ENCODE peak calls at places on chromosomes 5 and 9, in four cellular contexts. U, F, D and S are unnamed samples. For H3K4me1, the result is how much of the 10 kb centered on the place peaks cover.

GRCh38 chr9:82682431-82682830 is 380.5 kb downstream of the RASEF start:
- DNase-seq in D (no peak), U (no peak), F (no peak), S (no peak)

GRCh38 chr5:16812448-16812847 is 123.6 kb downstream of the MYO10 start:
- DNase-seq in F (peak), D (no peak), U (no peak), S (no peak)

GRCh38 chr5:137738947-137739346 is 3.1 kb upstream of the KLHL3 start:
- DNase-seq in F (no peak), U (no peak), D (no peak), S (no peak)

GRCh38 chr9:36080519-36080918 is 43.8 kb downstream of the RECK start:
- DNase-seq in F (no peak), U (no peak), D (no peak), S (no peak)

GRCh38 chr9:19485193-19485592 is 76.4 kb downstream of the ACER2 start:
- DNase-seq in D (no peak), U (no peak), F (no peak), S (no peak)

GRCh38 chr9:17082343-17082742 is 52.5 kb upstream of the CNTLN start:
- DNase-seq in D (no peak), U (peak), F (peak), S (no peak)

GRCh38 chr5:173913686-173914321 is 25.7 kb downstream of the CPEB4 start:
- DNase-seq in U (no peak), F (no peak), D (no peak), S (no peak)

GRCh38 chr9:69019808-69020207 is 5.9 kb upstream of the PRKACG start:
- DNase-seq in U (no peak), F (no peak), D (no peak), S (no peak)

DNA sequence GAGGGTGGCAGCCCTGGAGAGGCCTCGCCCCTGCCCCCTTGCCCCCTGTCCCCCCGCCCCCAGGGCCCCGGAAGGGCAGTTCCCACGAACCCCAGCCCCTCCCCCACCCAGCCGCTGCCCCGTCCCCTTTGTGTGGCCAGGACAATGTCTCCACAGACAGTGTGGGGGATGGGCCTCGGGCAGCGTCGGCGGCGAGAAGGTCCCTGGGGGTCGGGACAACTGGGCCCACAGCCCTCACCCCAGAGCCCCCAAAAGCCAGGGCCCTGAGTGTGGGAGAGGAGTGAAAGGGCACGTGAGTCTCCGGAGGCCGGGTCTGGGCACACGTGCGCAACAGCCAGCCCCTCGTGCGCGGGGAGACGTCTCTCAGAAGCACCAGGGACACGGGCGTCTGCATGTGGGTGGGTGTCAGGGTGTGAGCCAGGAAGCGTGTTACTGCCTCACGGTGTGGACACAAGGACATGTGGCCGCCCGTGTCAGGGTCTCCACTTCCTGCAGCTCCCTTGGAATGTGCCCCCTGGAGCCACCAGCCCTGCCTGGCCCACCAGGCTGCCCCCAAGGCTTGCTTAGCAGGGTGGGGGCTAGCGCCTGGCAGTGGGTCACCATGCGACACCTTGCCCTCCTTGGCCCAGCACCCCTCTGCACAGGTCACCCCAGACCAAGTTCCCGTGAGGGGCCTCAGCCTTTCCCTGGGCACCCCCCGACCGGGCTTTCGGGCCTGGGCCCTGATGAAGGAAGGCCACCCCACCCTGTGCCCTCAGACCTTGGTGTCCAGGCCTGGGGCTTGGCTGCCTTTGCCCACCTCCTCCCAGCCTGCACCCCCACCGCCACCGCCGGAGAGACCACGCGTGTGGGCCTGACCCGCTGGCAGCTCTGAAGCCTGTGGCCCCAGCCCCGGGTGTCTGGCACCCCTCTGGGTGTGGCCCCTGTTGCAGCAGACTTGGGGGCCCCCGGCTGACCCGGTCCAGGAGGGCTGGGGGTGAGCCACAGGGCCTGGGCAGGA is 12.8 kb upstream of the NRARP start:
- DNase-seq in D (no peak), F (no peak), U (no peak), S (peak)
- H3K4me1 ChIP-seq in D (half or more), F (under half), U (under half), S (under half)

GRCh38 chr9:70079364-70080103 is 35.9 kb downstream of the MAMDC2 start:
- DNase-seq in D (no peak), F (peak), U (no peak), S (no peak)
- H3K27ac ChIP-seq in D (peak), F (no peak), U (no peak), S (peak)

GRCh38 chr5:98770911-98771322 is 2.5 kb upstream of the RGMB start:
- DNase-seq in F (peak), D (no peak), U (peak), S (no peak)
- H3K4me1 ChIP-seq in F (under half), D (under half), U (under half), S (under half)

GRCh38 chr9:84139296-84140100 is 158.9 kb downstream of the RMI1 start:
- DNase-seq in U (no peak), F (peak), D (peak), S (no peak)
- H3K27ac ChIP-seq in U (no peak), F (no peak), D (no peak), S (no peak)

DNA sequence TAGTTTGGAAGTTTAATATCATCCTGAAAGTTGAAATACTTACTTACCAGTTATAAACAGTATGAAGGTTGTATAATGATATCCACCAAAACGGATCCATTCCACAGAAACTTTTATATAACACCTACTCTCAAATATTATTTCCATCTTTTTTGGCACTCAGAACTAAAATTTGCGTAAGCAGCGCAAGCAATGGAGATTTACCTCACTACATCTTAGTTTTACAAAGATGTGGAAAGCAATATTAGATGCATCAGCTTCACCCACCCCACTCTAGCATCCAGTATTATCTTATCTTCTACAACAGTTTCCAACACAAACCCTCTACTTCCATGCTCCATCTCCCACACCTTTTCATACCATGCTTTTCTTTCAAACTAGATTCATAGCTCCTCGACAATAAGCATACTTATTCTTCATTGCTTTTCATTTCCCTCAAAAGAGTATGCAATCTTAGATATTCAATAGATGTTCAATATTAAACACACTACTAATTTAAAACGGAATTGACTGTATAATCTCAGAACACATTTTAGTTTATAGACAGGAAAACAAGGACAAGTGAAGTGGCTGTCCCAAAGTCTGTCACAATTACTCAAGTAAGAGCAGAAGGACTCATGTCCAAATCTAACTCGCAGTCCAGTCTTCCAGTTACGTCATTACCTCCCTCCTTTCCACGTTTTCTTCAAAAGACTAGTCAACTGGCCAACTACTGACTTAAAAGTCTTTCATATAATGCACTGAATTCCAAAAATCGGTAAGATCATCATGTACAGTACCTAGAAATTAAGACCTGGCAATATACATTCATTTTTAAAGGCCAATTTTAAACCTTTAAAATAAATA is 2.2 kb downstream of the PPP2CA start:
- DNase-seq in F (peak), D (no peak), U (no peak), S (no peak)
- H3K4me1 ChIP-seq in F (under half), D (half or more), U (under half), S (under half)

GRCh38 chr9:90046317-90046861 is 441.6 kb downstream of the GADD45G start:
- DNase-seq in D (no peak), F (no peak), U (no peak), S (no peak)

GRCh38 chr9:90047828-90048227 is 443.0 kb downstream of the GADD45G start:
- DNase-seq in U (no peak), D (no peak), F (no peak), S (no peak)

GRCh38 chr9:90038778-90039177 is 434.0 kb downstream of the GADD45G start:
- DNase-seq in D (no peak), U (peak), F (no peak), S (no peak)

GRCh38 chr9:90044710-90045151 is 439.9 kb downstream of the GADD45G start:
- DNase-seq in F (no peak), U (no peak), D (no peak), S (no peak)

GRCh38 chr9:90044263-90044662 is 439.5 kb downstream of the GADD45G start:
- DNase-seq in F (no peak), D (no peak), U (no peak), S (no peak)
- H3K27ac ChIP-seq in F (no peak), D (no peak), U (no peak), S (no peak)